ENCODE peak calls at places on chromosomes 3 and 15, in nine cellular contexts. One of them, this sample, is unnamed.

GRCh38 chr3:126398423-126399347 is 4.0 kb downstream of the CFAP100 start:
- DNase-seq in pancreas: no peak
- DNase-seq in fibroblast of lung: no peak
- DNase-seq in adrenal gland: no peak
- DNase-seq in fibroblast of mammary gland: no peak
- DNase-seq in fibroblast of the aortic adventitia: no peak
- DNase-seq in BJ: no peak
- DNase-seq in upper lobe of right lung: peak; percentile 58
- DNase-seq in fibroblast of pulmonary artery: no peak
- DNase-seq in this sample: no peak

GRCh38 chr3:49711489-49711888 is 8.0 kb downstream of the AMIGO3 start:
- DNase-seq in fibroblast of mammary gland: no peak
- DNase-seq in adrenal gland: no peak
- DNase-seq in fibroblast of the aortic adventitia: no peak
- DNase-seq in fibroblast of lung: no peak
- DNase-seq in pancreas: no peak
- DNase-seq in fibroblast of pulmonary artery: no peak
- DNase-seq in upper lobe of right lung: no peak
- DNase-seq in BJ: no peak
- DNase-seq in this sample: no peak

GRCh38 chr3:120450261-120450913 is 405 bp downstream of the FSTL1 start:
- DNase-seq in pancreas: peak; percentile 23
- DNase-seq in adrenal gland: peak; percentile 43
- DNase-seq in fibroblast of pulmonary artery: peak; percentile 44
- DNase-seq in fibroblast of lung: peak; percentile 46
- DNase-seq in fibroblast of the aortic adventitia: no peak
- DNase-seq in fibroblast of mammary gland: no peak
- DNase-seq in BJ: no peak
- DNase-seq in upper lobe of right lung: peak; percentile 73
- DNase-seq in this sample: peak; percentile 43

GRCh38 chr15:101305820-101306255 is 10.8 kb upstream of the SNRPA1 start:
- DNase-seq in BJ: no peak
- DNase-seq in fibroblast of pulmonary artery: no peak
- DNase-seq in fibroblast of mammary gland: no peak
- DNase-seq in fibroblast of lung: no peak
- DNase-seq in fibroblast of the aortic adventitia: no peak
- DNase-seq in upper lobe of right lung: peak; percentile 61
- DNase-seq in adrenal gland: no peak
- DNase-seq in pancreas: no peak
- DNase-seq in this sample: no peak

GRCh38 chr3:52521488-52521824 is 12.2 kb downstream of the NT5DC2 start:
- DNase-seq in adrenal gland: no peak
- DNase-seq in fibroblast of the aortic adventitia: no peak
- DNase-seq in fibroblast of pulmonary artery: no peak
- DNase-seq in BJ: no peak
- DNase-seq in fibroblast of lung: no peak
- DNase-seq in fibroblast of mammary gland: no peak
- DNase-seq in upper lobe of right lung: no peak
- DNase-seq in pancreas: no peak
- DNase-seq in this sample: no peak

GRCh38 chr3:197428117-197428761 is 127.5 kb downstream of the BDH1 start:
- DNase-seq in fibroblast of mammary gland: peak; percentile 17
- DNase-seq in upper lobe of right lung: peak; percentile 63
- DNase-seq in BJ: peak; percentile 31
- DNase-seq in fibroblast of lung: peak; percentile 17
- DNase-seq in fibroblast of the aortic adventitia: peak; percentile 15
- DNase-seq in fibroblast of pulmonary artery: peak; percentile 28
- DNase-seq in adrenal gland: no peak
- DNase-seq in pancreas: no peak
- DNase-seq in this sample: peak; percentile 69

GRCh38 chr3:197458179-197458707 is 97.5 kb downstream of the BDH1 start:
- DNase-seq in pancreas: no peak
- DNase-seq in upper lobe of right lung: peak; percentile 68
- DNase-seq in fibroblast of pulmonary artery: peak; percentile 25
- DNase-seq in fibroblast of mammary gland: peak; percentile 18
- DNase-seq in adrenal gland: no peak
- DNase-seq in fibroblast of the aortic adventitia: no peak
- DNase-seq in fibroblast of lung: no peak
- DNase-seq in BJ: no peak
- DNase-seq in this sample: peak; percentile 51

GRCh38 chr15:91660174-91660649 is 193.3 kb upstream of the SLCO3A1 start:
- DNase-seq in fibroblast of the aortic adventitia: no peak
- DNase-seq in fibroblast of pulmonary artery: no peak
- DNase-seq in fibroblast of mammary gland: no peak
- DNase-seq in adrenal gland: no peak
- DNase-seq in upper lobe of right lung: no peak
- DNase-seq in BJ: no peak
- DNase-seq in pancreas: no peak
- DNase-seq in fibroblast of lung: no peak
- DNase-seq in this sample: no peak

GRCh38 chr15:51619331-51620033 is 3.1 kb downstream of the DMXL2 start:
- DNase-seq in fibroblast of mammary gland: no peak
- DNase-seq in BJ: no peak
- DNase-seq in fibroblast of lung: no peak
- DNase-seq in upper lobe of right lung: peak; percentile 67
- DNase-seq in adrenal gland: no peak
- DNase-seq in fibroblast of the aortic adventitia: no peak
- DNase-seq in pancreas: peak; percentile 22
- DNase-seq in fibroblast of pulmonary artery: no peak
- DNase-seq in this sample: no peak

GRCh38 chr15:51621917-51622268 is 678 bp downstream of the DMXL2 start:
- DNase-seq in BJ: no peak
- DNase-seq in pancreas: peak; percentile 41
- DNase-seq in fibroblast of mammary gland: peak; percentile 59
- DNase-seq in fibroblast of pulmonary artery: peak; percentile 67
- DNase-seq in upper lobe of right lung: no peak
- DNase-seq in adrenal gland: peak; percentile 48
- DNase-seq in fibroblast of the aortic adventitia: peak; percentile 63
- DNase-seq in fibroblast of lung: peak; percentile 61
- DNase-seq in this sample: peak; percentile 62

GRCh38 chr15:51621155-51621554 is 1.4 kb downstream of the DMXL2 start:
- DNase-seq in fibroblast of pulmonary artery: no peak
- DNase-seq in fibroblast of mammary gland: no peak
- DNase-seq in fibroblast of the aortic adventitia: no peak
- DNase-seq in BJ: no peak
- DNase-seq in pancreas: no peak
- DNase-seq in adrenal gland: no peak
- DNase-seq in fibroblast of lung: no peak
- DNase-seq in upper lobe of right lung: no peak
- DNase-seq in this sample: no peak

GRCh38 chr15:51622269-51623180 is at the start of gene DMXL2:
- DNase-seq in pancreas: peak; percentile 82
- DNase-seq in BJ: peak; percentile 27
- DNase-seq in fibroblast of the aortic adventitia: peak; percentile 79
- DNase-seq in upper lobe of right lung: peak; percentile 95
- DNase-seq in fibroblast of mammary gland: peak; percentile 78
- DNase-seq in fibroblast of pulmonary artery: peak; percentile 89
- DNase-seq in fibroblast of lung: peak; percentile 86
- DNase-seq in adrenal gland: peak; percentile 89
- DNase-seq in this sample: peak; percentile 76

GRCh38 chr15:51620647-51621046 is 1.9 kb downstream of the DMXL2 start:
- DNase-seq in fibroblast of mammary gland: no peak
- DNase-seq in fibroblast of the aortic adventitia: no peak
- DNase-seq in pancreas: no peak
- DNase-seq in BJ: no peak
- DNase-seq in fibroblast of pulmonary artery: no peak
- DNase-seq in adrenal gland: no peak
- DNase-seq in upper lobe of right lung: no peak
- DNase-seq in fibroblast of lung: no peak
- DNase-seq in this sample: no peak
- H3K4me3 ChIP-seq in fibroblast of mammary gland: no peak overlapping the region
- H3K4me3 ChIP-seq in fibroblast of the aortic adventitia: no peak overlapping the region
- H3K4me3 ChIP-seq in pancreas: no peak overlapping the region
- H3K4me3 ChIP-seq in BJ: no peak overlapping the region
- H3K4me3 ChIP-seq in fibroblast of pulmonary artery: peak overlapping the region; percentile 83
- H3K4me3 ChIP-seq in adrenal gland: peak overlapping the region; percentile 87
- H3K4me3 ChIP-seq in upper lobe of right lung: peak overlapping the region; percentile 85
- H3K4me3 ChIP-seq in fibroblast of lung: peak overlapping the region; percentile 84
- H3K4me3 ChIP-seq in this sample: no peak overlapping the region

GRCh38 chr3:39183231-39184080 is 8.9 kb downstream of the XIRP1 start:
- DNase-seq in adrenal gland: no peak
- DNase-seq in pancreas: no peak
- DNase-seq in fibroblast of pulmonary artery: no peak
- DNase-seq in fibroblast of the aortic adventitia: no peak
- DNase-seq in BJ: no peak
- DNase-seq in fibroblast of lung: no peak
- DNase-seq in fibroblast of mammary gland: no peak
- DNase-seq in upper lobe of right lung: no peak
- DNase-seq in this sample: no peak

GRCh38 chr3:39180546-39181346 is 11.6 kb downstream of the XIRP1 start:
- DNase-seq in fibroblast of mammary gland: peak; percentile 76
- DNase-seq in fibroblast of pulmonary artery: peak; percentile 85
- DNase-seq in fibroblast of lung: peak; percentile 80
- DNase-seq in pancreas: peak; percentile 92
- DNase-seq in BJ: peak; percentile 30
- DNase-seq in adrenal gland: peak; percentile 92
- DNase-seq in upper lobe of right lung: peak; percentile 97
- DNase-seq in fibroblast of the aortic adventitia: peak; percentile 71
- DNase-seq in this sample: peak; percentile 87

GRCh38 chr3:39180183-39180545 is 12.2 kb downstream of the XIRP1 start:
- DNase-seq in fibroblast of lung: no peak
- DNase-seq in BJ: no peak
- DNase-seq in pancreas: no peak
- DNase-seq in fibroblast of mammary gland: no peak
- DNase-seq in fibroblast of the aortic adventitia: no peak
- DNase-seq in adrenal gland: no peak
- DNase-seq in fibroblast of pulmonary artery: no peak
- DNase-seq in upper lobe of right lung: no peak
- DNase-seq in this sample: peak; percentile 13

GRCh38 chr3:39184081-39184967 is 8.1 kb downstream of the XIRP1 start:
- DNase-seq in adrenal gland: no peak
- DNase-seq in pancreas: no peak
- DNase-seq in upper lobe of right lung: no peak
- DNase-seq in fibroblast of pulmonary artery: no peak
- DNase-seq in BJ: no peak
- DNase-seq in fibroblast of the aortic adventitia: no peak
- DNase-seq in fibroblast of mammary gland: no peak
- DNase-seq in fibroblast of lung: no peak
- DNase-seq in this sample: no peak

GRCh38 chr3:39181408-39182335 is 10.7 kb downstream of the XIRP1 start:
- DNase-seq in fibroblast of mammary gland: no peak
- DNase-seq in fibroblast of pulmonary artery: no peak
- DNase-seq in BJ: no peak
- DNase-seq in adrenal gland: no peak
- DNase-seq in upper lobe of right lung: no peak
- DNase-seq in pancreas: no peak
- DNase-seq in fibroblast of the aortic adventitia: no peak
- DNase-seq in fibroblast of lung: no peak
- DNase-seq in this sample: no peak
- TF ChIP-seq CTCF in fibroblast of mammary gland: no peak
- TF ChIP-seq CTCF in fibroblast of pulmonary artery: no peak
- TF ChIP-seq CTCF in BJ: no peak
- TF ChIP-seq CTCF in adrenal gland: no peak
- TF ChIP-seq CTCF in upper lobe of right lung: peak; percentile 8
- TF ChIP-seq CTCF in pancreas: no peak
- TF ChIP-seq CTCF in fibroblast of the aortic adventitia: no peak
- TF ChIP-seq CTCF in fibroblast of lung: no peak
- TF ChIP-seq CTCF in this sample: no peak

GRCh38 chr3:150080058-150080730 is 109.5 kb upstream of the PFN2 start:
- DNase-seq in BJ: no peak
- DNase-seq in fibroblast of mammary gland: no peak
- DNase-seq in adrenal gland: no peak
- DNase-seq in upper lobe of right lung: no peak
- DNase-seq in pancreas: no peak
- DNase-seq in fibroblast of lung: no peak
- DNase-seq in fibroblast of pulmonary artery: no peak
- DNase-seq in fibroblast of the aortic adventitia: no peak
- DNase-seq in this sample: no peak

GRCh38 chr3:150082898-150083652 is 112.4 kb upstream of the PFN2 start:
- DNase-seq in fibroblast of lung: no peak
- DNase-seq in pancreas: no peak
- DNase-seq in upper lobe of right lung: no peak
- DNase-seq in BJ: no peak
- DNase-seq in fibroblast of the aortic adventitia: no peak
- DNase-seq in fibroblast of mammary gland: no peak
- DNase-seq in fibroblast of pulmonary artery: no peak
- DNase-seq in adrenal gland: no peak
- DNase-seq in this sample: no peak

GRCh38 chr3:150084128-150084527 is 113.4 kb upstream of the PFN2 start:
- DNase-seq in pancreas: no peak
- DNase-seq in BJ: no peak
- DNase-seq in fibroblast of lung: no peak
- DNase-seq in adrenal gland: no peak
- DNase-seq in fibroblast of mammary gland: no peak
- DNase-seq in fibroblast of the aortic adventitia: no peak
- DNase-seq in upper lobe of right lung: no peak
- DNase-seq in fibroblast of pulmonary artery: no peak
- DNase-seq in this sample: no peak

GRCh38 chr3:150081084-150081483 is 110.4 kb upstream of the PFN2 start:
- DNase-seq in adrenal gland: no peak
- DNase-seq in pancreas: no peak
- DNase-seq in upper lobe of right lung: no peak
- DNase-seq in fibroblast of pulmonary artery: peak; percentile 57
- DNase-seq in fibroblast of mammary gland: peak; percentile 84
- DNase-seq in BJ: no peak
- DNase-seq in fibroblast of the aortic adventitia: peak; percentile 66
- DNase-seq in fibroblast of lung: peak; percentile 63
- DNase-seq in this sample: peak; percentile 87

GRCh38 chr3:150083653-150084037 is 113.0 kb upstream of the PFN2 start:
- DNase-seq in adrenal gland: no peak
- DNase-seq in fibroblast of lung: peak; percentile 85
- DNase-seq in fibroblast of the aortic adventitia: peak; percentile 78
- DNase-seq in BJ: no peak
- DNase-seq in pancreas: no peak
- DNase-seq in fibroblast of mammary gland: peak; percentile 69
- DNase-seq in upper lobe of right lung: no peak
- DNase-seq in fibroblast of pulmonary artery: peak; percentile 41
- DNase-seq in this sample: no peak
- H3K4me3 ChIP-seq in adrenal gland: no peak overlapping the region
- H3K4me3 ChIP-seq in fibroblast of lung: peak overlapping the region; percentile 67
- H3K4me3 ChIP-seq in fibroblast of the aortic adventitia: peak overlapping the region; percentile 29
- H3K4me3 ChIP-seq in BJ: peak overlapping the region; percentile 36
- H3K4me3 ChIP-seq in pancreas: no peak overlapping the region
- H3K4me3 ChIP-seq in fibroblast of mammary gland: peak overlapping the region; percentile 17
- H3K4me3 ChIP-seq in upper lobe of right lung: peak overlapping the region; percentile 19
- H3K4me3 ChIP-seq in fibroblast of pulmonary artery: peak overlapping the region; percentile 40
- H3K4me3 ChIP-seq in this sample: no peak overlapping the region

GRCh38 chr3:7207928-7208327 is 347.0 kb downstream of the GRM7 start:
- DNase-seq in BJ: no peak
- DNase-seq in fibroblast of lung: no peak
- DNase-seq in fibroblast of the aortic adventitia: no peak
- DNase-seq in fibroblast of pulmonary artery: no peak
- DNase-seq in pancreas: no peak
- DNase-seq in fibroblast of mammary gland: no peak
- DNase-seq in adrenal gland: no peak
- DNase-seq in upper lobe of right lung: no peak
- DNase-seq in this sample: no peak

GRCh38 chr3:7205535-7206331 is 344.8 kb downstream of the GRM7 start:
- DNase-seq in pancreas: no peak
- DNase-seq in fibroblast of pulmonary artery: no peak
- DNase-seq in BJ: no peak
- DNase-seq in adrenal gland: no peak
- DNase-seq in upper lobe of right lung: no peak
- DNase-seq in fibroblast of lung: no peak
- DNase-seq in fibroblast of mammary gland: no peak
- DNase-seq in fibroblast of the aortic adventitia: no peak
- DNase-seq in this sample: no peak

GRCh38 chr3:7207092-7207491 is 346.2 kb downstream of the GRM7 start:
- DNase-seq in fibroblast of lung: no peak
- DNase-seq in fibroblast of pulmonary artery: no peak
- DNase-seq in fibroblast of mammary gland: no peak
- DNase-seq in upper lobe of right lung: no peak
- DNase-seq in pancreas: no peak
- DNase-seq in adrenal gland: no peak
- DNase-seq in fibroblast of the aortic adventitia: no peak
- DNase-seq in BJ: no peak
- DNase-seq in this sample: no peak

GRCh38 chr3:7211740-7212139 is 350.8 kb downstream of the GRM7 start:
- DNase-seq in upper lobe of right lung: no peak
- DNase-seq in pancreas: no peak
- DNase-seq in fibroblast of lung: no peak
- DNase-seq in fibroblast of mammary gland: no peak
- DNase-seq in fibroblast of pulmonary artery: no peak
- DNase-seq in adrenal gland: no peak
- DNase-seq in fibroblast of the aortic adventitia: no peak
- DNase-seq in BJ: no peak
- DNase-seq in this sample: no peak

GRCh38 chr3:7209098-7209497 is 348.2 kb downstream of the GRM7 start:
- DNase-seq in fibroblast of pulmonary artery: no peak
- DNase-seq in adrenal gland: no peak
- DNase-seq in fibroblast of mammary gland: no peak
- DNase-seq in fibroblast of lung: no peak
- DNase-seq in BJ: no peak
- DNase-seq in pancreas: no peak
- DNase-seq in fibroblast of the aortic adventitia: no peak
- DNase-seq in upper lobe of right lung: no peak
- DNase-seq in this sample: no peak
- TF ChIP-seq CTCF in fibroblast of pulmonary artery: no peak
- TF ChIP-seq CTCF in adrenal gland: no peak
- TF ChIP-seq CTCF in fibroblast of mammary gland: no peak
- TF ChIP-seq CTCF in fibroblast of lung: no peak
- TF ChIP-seq CTCF in BJ: no peak
- TF ChIP-seq CTCF in pancreas: no peak
- TF ChIP-seq CTCF in fibroblast of the aortic adventitia: no peak
- TF ChIP-seq CTCF in upper lobe of right lung: no peak
- TF ChIP-seq CTCF in this sample: no peak